ENCODE peak calls at places on chromosomes 11 and 22, in four cellular contexts. S is heart right ventricle, K is HCT116, O is neural progenitor cell. D is an unnamed sample.

GRCh38 chr11:35013514-35014191 is 97.2 kb downstream of the PDHX start:
- DNase-seq in O (peak; percentile 20), K (no peak), S (no peak), D (no peak)

GRCh38 chr11:111344032-111344431 is 35.0 kb downstream of the POU2AF1 start:
- DNase-seq in O (no peak), S (peak; percentile 38), K (no peak), D (no peak)

GRCh38 chr11:121794671-121795070 is 321.3 kb downstream of the BLID start:
- DNase-seq in S (no peak), K (no peak), O (no peak), D (no peak)

GRCh38 chr11:26649884-26650283 is 72.0 kb downstream of the SLC5A12 start:
- DNase-seq in O (peak; percentile 86), K (peak; percentile 3), S (no peak), D (no peak)

GRCh38 chr11:80621871-80622270 is 1181.0 kb upstream of the TENM4 start:
- DNase-seq in K (no peak), O (no peak), S (no peak), D (no peak)

GRCh38 chr11:122995526-122995925 is 13.9 kb upstream of the BSX start:
- DNase-seq in K (no peak), O (peak; percentile 58), S (no peak), D (no peak)

GRCh38 chr22:20751185-20751851 is 22.6 kb upstream of the SERPIND1 start:
- DNase-seq in K (no peak), S (no peak), O (peak; percentile 51), D (no peak)

GRCh38 chr11:115222218-115222862 is 281.9 kb downstream of the CADM1 start:
- DNase-seq in K (no peak), S (no peak), O (peak; percentile 34), D (no peak)

GRCh38 chr11:45927684-45928413 is 5.4 kb downstream of the LARGE2 start:
- DNase-seq in S (no peak), O (no peak), K (no peak), D (peak; percentile 46)

GRCh38 chr11:107385361-107385982 is 72.2 kb downstream of the CWF19L2 start:
- DNase-seq in O (no peak), K (peak; percentile 29), S (no peak), D (peak; percentile 81)

GRCh38 chr11:107446822-107447431 is 10.7 kb downstream of the CWF19L2 start:
- DNase-seq in O (peak; percentile 10), K (no peak), S (no peak), D (no peak)

GRCh38 chr11:34501500-34501899 is 12.1 kb downstream of the ELF5 start:
- DNase-seq in O (peak; percentile 26), K (no peak), S (no peak), D (no peak)

GRCh38 chr11:64723117-64723906 is at the start of gene NRXN2:
- DNase-seq in S (peak; percentile 88), O (peak; percentile 94), K (peak; percentile 53), D (peak; percentile 80)

GRCh38 chr11:19679952-19680823 is 32.4 kb upstream of the NAV2 start:
- DNase-seq in O (peak; percentile 44), K (peak; percentile 75), S (peak; percentile 74), D (peak; percentile 94)

GRCh38 chr22:23075525-23076216 is 5.4 kb downstream of the GNAZ start:
- DNase-seq in O (no peak), S (no peak), K (no peak), D (no peak)

GRCh38 chr22:37448521-37449150 is 21.4 kb upstream of the ELFN2 start:
- DNase-seq in S (no peak), K (no peak), O (no peak), D (no peak)

GRCh38 chr11:8671242-8671641 is 11.2 kb downstream of the TRIM66 start:
- DNase-seq in K (no peak), O (peak; percentile 97), S (peak; percentile 17), D (no peak)

GRCh38 chr11:18071098-18071705 is 25.1 kb upstream of the TPH1 start:
- DNase-seq in O (no peak), K (no peak), S (no peak), D (no peak)

GRCh38 chr11:27233654-27234042 is 129.4 kb downstream of the CCDC34 start:
- DNase-seq in O (no peak), S (no peak), K (no peak), D (no peak)

GRCh38 chr11:97746832-97747231 is 1273.9 kb upstream of the CNTN5 start:
- DNase-seq in S (no peak), K (no peak), O (no peak), D (no peak)

GRCh38 chr11:101860694-101861371 is 54.0 kb upstream of the CEP126 start:
- DNase-seq in S (no peak), K (peak; percentile 57), O (peak; percentile 78), D (no peak)

GRCh38 chr22:46625843-46626349 is 5.7 kb downstream of the GRAMD4 start:
- DNase-seq in O (no peak), K (no peak), S (peak; percentile 14), D (peak; percentile 63)

GRCh38 chr11:115290479-115291390 is 213.5 kb downstream of the CADM1 start:
- DNase-seq in K (no peak), O (no peak), S (no peak), D (no peak)

GRCh38 chr11:72642815-72643511 is 31.3 kb downstream of the PDE2A start:
- DNase-seq in O (peak; percentile 83), S (peak; percentile 73), K (peak; percentile 32), D (no peak)

GRCh38 chr11:60422609-60423008 is 6.8 kb upstream of the MS4A5 start:
- DNase-seq in O (no peak), K (no peak), S (no peak), D (no peak)

GRCh38 chr11:73198677-73199076 is 19.4 kb upstream of the P2RY2 start:
- DNase-seq in O (peak; percentile 47), S (no peak), K (peak; percentile 45), D (no peak)

GRCh38 chr11:109783842-109784241 is 309.4 kb upstream of the ZC3H12C start:
- DNase-seq in K (no peak), S (no peak), O (peak; percentile 25), D (no peak)

GRCh38 chr11:112024178-112024777 is 930 bp upstream of the DLAT start:
- DNase-seq in S (no peak), O (peak; percentile 15), K (no peak), D (no peak)

GRCh38 chr11:120235024-120235628 is 4.8 kb upstream of the POU2F3 start:
- DNase-seq in O (peak; percentile 86), S (peak; percentile 65), K (peak; percentile 64), D (no peak)

GRCh38 chr22:37329239-37330140 is 47.2 kb downstream of the CYTH4 start:
- DNase-seq in K (no peak), O (peak; percentile 37), S (no peak), D (no peak)

DNA sequence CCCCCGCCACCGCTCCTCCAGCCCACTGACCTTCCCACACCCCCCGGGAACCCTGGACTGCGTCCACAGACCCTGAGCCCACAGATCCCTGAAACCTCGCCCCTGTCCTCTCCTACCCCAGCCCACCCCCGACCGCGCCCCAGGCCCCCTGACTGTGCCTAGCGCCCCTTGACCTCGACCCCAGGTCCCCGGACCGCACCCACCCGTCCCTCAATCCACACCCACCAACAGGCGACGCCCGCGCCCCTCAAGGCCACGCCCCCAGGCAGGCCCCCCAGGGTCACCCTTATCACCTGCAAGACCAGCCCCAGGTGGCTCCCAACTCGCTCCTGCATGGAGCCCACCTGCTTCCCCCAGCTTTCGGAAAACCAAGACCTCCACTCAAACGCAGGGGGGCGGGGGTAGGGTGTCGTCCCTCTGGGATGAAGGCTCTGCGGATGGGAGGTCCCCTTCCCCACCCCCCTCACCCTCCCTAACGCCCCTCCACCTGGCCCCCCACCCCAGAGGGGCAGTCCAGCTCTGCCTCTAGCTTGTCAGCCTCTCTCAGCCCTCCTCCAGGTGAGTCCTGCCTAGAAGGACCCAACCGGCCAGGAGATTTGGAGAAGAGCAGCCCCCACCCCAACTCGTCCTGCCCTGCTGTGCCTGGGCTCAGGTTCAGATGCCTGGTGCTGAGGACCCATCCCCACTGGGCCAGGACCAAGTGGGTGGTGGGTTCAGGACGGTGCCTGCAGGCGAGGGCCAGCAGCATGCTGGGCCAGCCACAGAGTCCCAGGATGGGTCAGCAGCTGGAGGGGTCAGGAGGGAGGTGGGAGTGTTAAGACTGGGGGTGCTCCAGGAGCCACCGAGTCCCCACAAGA is 3.1 kb upstream of the IL17REL start:
- DNase-seq in O (peak; percentile 0), S (no peak), K (no peak), D (no peak)
- H3K27me3 ChIP-seq in O (peaks cover 99% of the 10 kb centered on the region), S (peaks cover 73% of the 10 kb centered on the region), K (no peaks in the 10 kb centered on the region), D (peaks cover 32% of the 10 kb centered on the region)

GRCh38 chr11:1048375-1049070 is 12.0 kb upstream of the MUC6 start:
- DNase-seq in S (no peak), K (no peak), O (no peak), D (no peak)
- TF ChIP-seq CTCF in S (no peak), K (no peak), O (no peak), D (no peak)

GRCh38 chr11:5923789-5924188 is 18.3 kb upstream of the OR56A3 start:
- DNase-seq in S (no peak), K (no peak), O (no peak), D (no peak)
- H3K4me1 ChIP-seq in S (no peaks in the 10 kb centered on the region), K (no peaks in the 10 kb centered on the region), O (no peaks in the 10 kb centered on the region), D (no peaks in the 10 kb centered on the region)

GRCh38 chr22:19727310-19728150 is 4.2 kb downstream of the GP1BB start:
- DNase-seq in K (no peak), O (no peak), S (no peak), D (no peak)
- H3K27me3 ChIP-seq in K (no peaks in the 10 kb centered on the region), O (peaks cover 88% of the 10 kb centered on the region), S (peaks cover 27% of the 10 kb centered on the region), D (peaks cover 20% of the 10 kb centered on the region)

GRCh38 chr11:33257160-33257896 is at the start of gene HIPK3:
- DNase-seq in O (peak; percentile 94), K (no peak), S (peak; percentile 90), D (peak; percentile 73)
- TF ChIP-seq CTCF in O (peak; percentile 33), K (no peak), S (no peak), D (peak; percentile 55)

DNA sequence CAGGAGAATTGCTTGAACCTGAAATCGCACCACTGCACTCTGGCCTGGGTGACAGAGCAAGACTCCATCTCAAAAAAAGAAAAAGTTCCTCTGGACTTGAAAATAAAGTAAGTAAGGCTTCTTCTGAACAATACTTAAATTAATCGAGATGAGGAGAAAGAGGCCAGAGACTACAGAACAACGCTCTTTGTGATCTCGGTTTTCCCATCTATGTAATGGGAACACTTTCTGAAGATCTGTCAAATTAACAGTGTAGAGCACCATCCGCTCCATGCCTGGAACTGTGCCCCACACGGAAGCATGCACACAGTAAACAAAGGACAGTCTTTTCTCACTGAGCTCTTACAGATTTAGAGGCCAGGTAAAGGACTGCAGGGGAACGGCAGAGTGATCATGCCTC is 9.1 kb downstream of the AP1B1 start:
- DNase-seq in O (no peak), S (no peak), K (no peak), D (no peak)
- H3K4me1 ChIP-seq in O (no peaks in the 10 kb centered on the region), S (peaks cover 24% of the 10 kb centered on the region), K (peaks cover 5% of the 10 kb centered on the region), D (peaks cover 26% of the 10 kb centered on the region)

DNA sequence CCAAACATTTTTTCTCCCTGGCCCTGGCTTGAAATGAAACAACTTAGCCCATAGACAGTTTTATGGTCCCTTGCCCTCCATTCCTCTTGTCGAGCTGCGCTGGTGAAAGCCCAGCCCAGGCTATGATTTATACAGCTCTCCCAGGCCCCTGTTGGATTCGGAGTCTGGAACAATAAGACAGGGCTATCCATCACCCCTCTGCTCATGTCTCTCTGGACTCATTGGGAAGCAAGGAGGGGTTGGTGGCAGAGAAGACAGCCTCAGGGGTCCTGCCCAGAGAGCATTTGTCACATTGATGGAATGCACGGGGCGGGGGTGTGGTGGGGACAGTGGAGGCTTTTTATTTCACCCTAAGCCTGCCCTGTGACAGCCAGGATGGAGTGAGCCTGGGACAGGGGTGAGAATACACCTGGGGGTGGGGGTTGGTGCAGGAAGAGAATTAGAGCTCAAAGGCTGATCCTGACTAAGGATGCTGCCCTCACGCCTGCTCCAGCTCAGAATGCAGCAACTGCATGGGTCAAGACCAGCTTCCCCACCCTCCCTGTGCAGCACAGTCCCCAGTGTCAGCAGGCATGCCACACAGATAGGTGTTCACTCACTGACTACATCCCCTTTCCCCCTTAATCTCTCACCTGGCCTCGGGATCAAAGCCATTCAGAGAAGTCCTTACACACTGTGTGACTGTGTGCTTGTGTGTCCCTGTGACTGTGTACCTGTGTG is 10.0 kb upstream of the PKNOX2 start:
- DNase-seq in K (no peak), O (no peak), S (no peak), D (peak; percentile 34)
- H3K27me3 ChIP-seq in K (no peaks in the 10 kb centered on the region), O (no peaks in the 10 kb centered on the region), S (peaks cover 14% of the 10 kb centered on the region), D (no peaks in the 10 kb centered on the region)